ENCODE peak calls at places on chromosomes 1 and 21, in five cellular contexts. Y, C, S, W and F are unnamed samples.

GRCh38 chr1:209646558-209646957 is 5.7 kb downstream of the LAMB3 start:
- DNase-seq in Y (no peak), C (no peak), S (no peak), W (no peak), F (no peak)

GRCh38 chr1:3033795-3034100 is 12.5 kb downstream of the ACTRT2 start:
- DNase-seq in Y (no peak), C (no peak), S (no peak), W (no peak), F (no peak)

GRCh38 chr1:206672844-206673758 is 11.6 kb upstream of the MAPKAPK2 start:
- DNase-seq in Y (no peak), C (peak), S (no peak), W (no peak), F (no peak)

GRCh38 chr1:111818081-111818480 is 62.4 kb downstream of the DDX20 start:
- DNase-seq in Y (no peak), C (no peak), S (no peak), W (no peak), F (no peak)

GRCh38 chr1:8302181-8302681 is 15.7 kb upstream of the SLC45A1 start:
- DNase-seq in Y (no peak), C (no peak), S (no peak), W (no peak), F (no peak)

GRCh38 chr1:9282436-9282955 is 10.2 kb upstream of the SPSB1 start:
- DNase-seq in Y (no peak), C (no peak), S (no peak), W (no peak), F (no peak)

GRCh38 chr1:172449012-172449584 is 5.2 kb upstream of the PIGC start:
- DNase-seq in Y (no peak), C (no peak), S (peak), W (no peak), F (no peak)

GRCh38 chr21:26709090-26709489 is 136.0 kb upstream of the CYYR1 start:
- DNase-seq in Y (no peak), C (no peak), S (no peak), W (no peak), F (no peak)

GRCh38 chr1:202553560-202554038 is 156.7 kb downstream of the SYT2 start:
- DNase-seq in Y (peak), C (peak), S (no peak), W (no peak), F (no peak)

GRCh38 chr1:40783001-40783905 is at the start of gene KCNQ4:
- DNase-seq in Y (no peak), C (peak), S (no peak), W (no peak), F (no peak)

GRCh38 chr1:203114202-203114601 is 13.3 kb upstream of the ADORA1 start:
- DNase-seq in Y (no peak), C (no peak), S (no peak), W (no peak), F (no peak)

GRCh38 chr1:54105736-54106269 is 47.0 kb downstream of the CDCP2 start:
- DNase-seq in Y (no peak), C (no peak), S (no peak), W (no peak), F (no peak)

GRCh38 chr1:108747128-108747827 is 804 bp downstream of the STXBP3 start:
- DNase-seq in Y (peak), C (peak), S (peak), W (no peak), F (peak)
- TF ChIP-seq ZNF274 in Y (no peak), C (no peak), S (no peak), W (no peak), F (no peak)

GRCh38 chr1:78096976-78097375 is 51.2 kb downstream of the GIPC2 start:
- DNase-seq in Y (no peak), C (no peak), S (no peak), W (no peak), F (no peak)
- TF ChIP-seq ATF3 in Y (no peak), C (no peak), S (no peak), W (no peak), F (no peak)

DNA sequence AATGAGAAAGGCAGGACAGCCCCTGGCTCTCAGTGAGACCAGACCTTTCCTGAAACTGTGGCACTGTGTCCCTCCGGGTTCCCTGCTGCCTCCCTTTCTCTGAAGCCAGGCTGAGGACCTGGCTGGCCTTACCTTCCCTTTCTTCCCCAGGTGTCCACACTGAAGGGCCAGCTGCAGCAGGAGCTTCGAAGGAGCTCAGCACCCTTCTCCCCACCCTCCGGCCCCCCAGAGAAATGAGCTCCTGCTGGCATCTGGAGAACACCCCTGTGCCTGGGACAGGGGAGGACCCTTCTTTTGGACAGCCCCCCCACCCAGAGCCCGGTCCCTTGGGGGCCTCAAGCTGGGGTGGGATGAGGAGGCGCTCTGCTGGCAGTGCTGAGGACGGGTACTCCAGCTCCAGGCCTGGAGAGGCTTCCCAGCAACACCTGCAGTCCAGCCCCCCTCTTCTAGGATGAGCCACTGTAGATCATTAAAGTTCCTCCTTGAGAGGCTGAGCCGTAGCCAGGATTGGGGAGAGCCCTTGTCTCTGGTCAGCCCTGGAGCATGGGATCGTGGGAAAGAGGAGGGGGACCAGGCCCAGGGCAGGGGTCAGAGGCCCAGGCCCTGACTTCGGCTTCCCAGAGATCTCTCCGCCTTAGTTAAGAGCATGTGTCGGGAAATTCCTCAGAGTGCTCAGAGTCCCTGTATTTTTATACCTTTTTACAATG is 8.1 kb downstream of the MFAP2 start:
- DNase-seq in Y (no peak), C (no peak), S (no peak), W (no peak), F (no peak)
- TF ChIP-seq ZNF274 in Y (no peak), C (no peak), S (no peak), W (no peak), F (no peak)

GRCh38 chr1:28139033-28139712 is 37.3 kb downstream of the PTAFR start:
- DNase-seq in Y (no peak), C (no peak), S (no peak), W (no peak), F (no peak)
- TF ChIP-seq ATF3 in Y (no peak), C (peak), S (no peak), W (no peak), F (no peak)

GRCh38 chr21:44392185-44392584 is 38.8 kb downstream of the TRPM2 start:
- DNase-seq in Y (no peak), C (no peak), S (no peak), W (no peak), F (no peak)

GRCh38 chr21:44391345-44392091 is 38.1 kb downstream of the TRPM2 start:
- DNase-seq in Y (no peak), C (no peak), S (no peak), W (no peak), F (no peak)

GRCh38 chr21:44394733-44395132 is 41.3 kb downstream of the TRPM2 start:
- DNase-seq in Y (no peak), C (no peak), S (no peak), W (no peak), F (no peak)

GRCh38 chr21:44390886-44391285 is 37.5 kb downstream of the TRPM2 start:
- DNase-seq in Y (no peak), C (no peak), S (no peak), W (no peak), F (no peak)

GRCh38 chr21:44392916-44393315 is 39.5 kb downstream of the TRPM2 start:
- DNase-seq in Y (no peak), C (no peak), S (no peak), W (no peak), F (no peak)
- TF ChIP-seq ZNF274 in Y (no peak), C (no peak), S (no peak), W (no peak), F (no peak)

GRCh38 chr1:71770121-71770520 is 512.2 kb downstream of the NEGR1 start:
- DNase-seq in Y (no peak), C (no peak), S (no peak), W (no peak), F (no peak)
- TF ChIP-seq ATF3 in Y (no peak), C (no peak), S (no peak), W (no peak), F (no peak)

GRCh38 chr1:5239911-5240310 is 585.5 kb downstream of the AJAP1 start:
- DNase-seq in Y (no peak), C (no peak), S (no peak), W (no peak), F (no peak)

GRCh38 chr1:5235355-5235899 is 581.0 kb downstream of the AJAP1 start:
- DNase-seq in Y (no peak), C (no peak), S (no peak), W (no peak), F (no peak)

GRCh38 chr1:5242850-5243249 is 588.4 kb downstream of the AJAP1 start:
- DNase-seq in Y (no peak), C (no peak), S (no peak), W (no peak), F (no peak)

GRCh38 chr1:5232537-5232936 is 578.1 kb downstream of the AJAP1 start:
- DNase-seq in Y (no peak), C (no peak), S (no peak), W (no peak), F (no peak)

DNA sequence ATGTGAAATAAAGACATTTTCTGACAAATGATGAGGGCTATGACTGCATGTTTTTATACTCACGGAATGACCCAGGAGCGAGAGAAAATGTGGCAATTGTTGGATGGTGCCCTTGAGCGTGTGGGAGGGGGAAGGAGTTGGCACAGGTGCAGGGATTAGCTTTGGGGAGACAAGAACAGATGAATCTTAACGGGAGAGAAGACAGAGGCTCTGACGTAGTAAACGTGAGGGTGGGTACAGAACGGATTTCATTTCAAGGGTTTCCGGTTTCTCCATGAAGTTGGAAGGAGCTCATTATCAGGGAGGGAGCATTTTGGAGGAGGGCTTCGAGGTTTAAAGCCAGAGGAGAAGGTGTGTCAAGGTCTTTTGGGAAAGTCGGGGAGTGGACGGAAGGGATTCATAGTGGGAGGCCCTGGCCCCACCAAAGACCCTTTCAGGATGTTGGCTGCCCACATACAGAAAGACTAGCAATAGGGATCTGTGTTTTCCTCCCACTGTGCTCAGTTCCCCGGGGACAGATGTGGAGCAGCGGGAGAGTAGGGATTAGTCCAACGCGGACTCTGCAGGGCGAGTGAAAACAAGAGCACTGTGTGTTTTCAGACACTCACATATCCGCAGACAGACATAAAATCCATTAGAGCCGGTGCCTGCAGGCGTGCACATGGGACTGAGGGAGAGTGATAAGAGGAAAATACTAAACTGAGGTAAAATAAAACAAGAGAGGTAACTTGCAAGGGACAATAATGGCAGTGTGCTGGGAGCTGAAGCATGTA is 584.1 kb downstream of the AJAP1 start:
- DNase-seq in Y (no peak), C (no peak), S (no peak), W (no peak), F (no peak)
- TF ChIP-seq ZNF274 in Y (no peak), C (no peak), S (no peak), W (no peak), F (no peak)

DNA sequence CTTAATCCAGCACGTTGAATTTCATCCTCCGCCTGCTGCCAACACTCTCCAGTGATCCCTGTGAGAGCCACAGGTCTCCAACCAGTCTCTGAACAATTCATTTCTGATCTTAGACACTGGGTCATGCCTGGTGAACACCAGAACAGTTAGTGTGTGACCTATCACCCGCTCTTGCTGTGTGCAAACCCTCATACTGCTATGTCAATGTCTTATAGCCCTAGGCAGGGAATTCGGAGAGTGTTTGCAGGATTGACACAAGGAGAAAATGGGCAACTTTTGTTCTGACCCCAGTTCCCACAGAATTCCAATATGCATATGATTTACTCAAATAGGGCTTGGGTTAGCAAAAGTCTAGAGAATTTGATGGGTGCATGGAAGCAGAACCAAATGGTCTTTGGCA is 23.1 kb upstream of the GUCA2B start:
- DNase-seq in Y (no peak), C (no peak), S (no peak), W (no peak), F (no peak)
- TF ChIP-seq ATF3 in Y (no peak), C (no peak), S (no peak), W (no peak), F (no peak)

GRCh38 chr1:43357251-43357650 is 1.5 kb upstream of the CDC20 start:
- DNase-seq in Y (no peak), C (no peak), S (no peak), W (no peak), F (no peak)

GRCh38 chr1:43354471-43354870 is 4.3 kb upstream of the CDC20 start:
- DNase-seq in Y (no peak), C (no peak), S (no peak), W (no peak), F (no peak)

GRCh38 chr1:43351421-43352350 is 7.1 kb upstream of the CDC20 start:
- DNase-seq in Y (no peak), C (no peak), S (peak), W (no peak), F (no peak)

GRCh38 chr1:43352351-43352705 is 6.5 kb upstream of the CDC20 start:
- DNase-seq in Y (no peak), C (no peak), S (no peak), W (no peak), F (no peak)

GRCh38 chr1:43354936-43355335 is 3.8 kb upstream of the CDC20 start:
- DNase-seq in Y (no peak), C (no peak), S (no peak), W (no peak), F (no peak)
- TF ChIP-seq ZNF274 in Y (no peak), C (no peak), S (no peak), W (no peak), F (no peak)

GRCh38 chr21:36446296-36446695 is 33.6 kb downstream of the CLDN14 start:
- DNase-seq in Y (no peak), C (no peak), S (no peak), W (no peak), F (no peak)

GRCh38 chr21:36454079-36454478 is 25.8 kb downstream of the CLDN14 start:
- DNase-seq in Y (no peak), C (no peak), S (no peak), W (no peak), F (no peak)

GRCh38 chr21:36452281-36452680 is 27.6 kb downstream of the CLDN14 start:
- DNase-seq in Y (no peak), C (no peak), S (no peak), W (no peak), F (no peak)

GRCh38 chr21:36454706-36455105 is 25.2 kb downstream of the CLDN14 start:
- DNase-seq in Y (no peak), C (no peak), S (no peak), W (no peak), F (no peak)

DNA sequence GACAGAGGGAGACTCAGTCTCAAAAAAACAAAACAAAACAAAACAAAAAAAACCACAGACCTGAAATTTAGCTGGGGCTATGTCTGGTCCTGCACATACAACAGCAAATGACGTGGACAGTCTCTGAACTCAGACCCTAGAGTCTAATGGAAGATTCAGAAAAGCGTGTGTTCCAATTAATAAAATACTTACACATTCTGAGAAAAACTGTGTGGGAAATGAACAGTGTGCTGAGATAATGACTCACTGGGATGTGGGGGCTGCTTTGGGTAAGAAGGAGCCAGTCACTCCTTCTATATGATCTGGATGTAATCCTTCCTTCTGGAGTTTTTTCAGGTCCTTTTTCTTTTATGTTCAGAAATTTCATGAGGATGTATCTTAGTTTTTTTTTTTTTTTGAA is 29.4 kb downstream of the CLDN14 start:
- DNase-seq in Y (no peak), C (no peak), S (no peak), W (no peak), F (no peak)
- TF ChIP-seq ATF3 in Y (no peak), C (peak), S (no peak), W (no peak), F (no peak)